ENCODE peak calls at places on chromosomes 2 and 18, in eight cellular contexts. One of them, this sample, is unnamed.

GRCh38 chr2:71801969-71802368 is 345.7 kb downstream of the CYP26B1 start:
- DNase-seq in stimulated activated CD4-positive, alpha-beta T cell treated with anti-CD3 and anti-CD28 coated beads, Interleukin-1b, Interleukin-23, amount 100 ng/mL, for 24 hours: no peak
- DNase-seq in WTC11: peak
- DNase-seq in astrocyte: peak
- DNase-seq in NCI-H1105 treated with DMSO at 0.1 percent for 48 hours: peak
- DNase-seq in HEK293T: peak
- DNase-seq in AG08396: peak
- DNase-seq in GM13976: no peak
- DNase-seq in this sample: peak

GRCh38 chr18:5057348-5058012 is 139.6 kb downstream of the AKAIN1 start:
- DNase-seq in stimulated activated CD4-positive, alpha-beta T cell treated with anti-CD3 and anti-CD28 coated beads, Interleukin-1b, Interleukin-23, amount 100 ng/mL, for 24 hours: peak
- DNase-seq in WTC11: peak
- DNase-seq in astrocyte: peak
- DNase-seq in NCI-H1105 treated with DMSO at 0.1 percent for 48 hours: peak
- DNase-seq in HEK293T: peak
- DNase-seq in AG08396: peak
- DNase-seq in GM13976: peak
- DNase-seq in this sample: peak

GRCh38 chr2:201622306-201622705 is 21.0 kb downstream of the TMEM237 start:
- DNase-seq in stimulated activated CD4-positive, alpha-beta T cell treated with anti-CD3 and anti-CD28 coated beads, Interleukin-1b, Interleukin-23, amount 100 ng/mL, for 24 hours: no peak
- DNase-seq in WTC11: no peak
- DNase-seq in astrocyte: peak
- DNase-seq in NCI-H1105 treated with DMSO at 0.1 percent for 48 hours: no peak
- DNase-seq in HEK293T: no peak
- DNase-seq in AG08396: no peak
- DNase-seq in GM13976: no peak
- DNase-seq in this sample: no peak

GRCh38 chr2:25685741-25686140 is 12.4 kb upstream of the DTNB start:
- DNase-seq in stimulated activated CD4-positive, alpha-beta T cell treated with anti-CD3 and anti-CD28 coated beads, Interleukin-1b, Interleukin-23, amount 100 ng/mL, for 24 hours: no peak
- DNase-seq in WTC11: no peak
- DNase-seq in astrocyte: no peak
- DNase-seq in NCI-H1105 treated with DMSO at 0.1 percent for 48 hours: no peak
- DNase-seq in HEK293T: no peak
- DNase-seq in AG08396: no peak
- DNase-seq in GM13976: no peak
- DNase-seq in this sample: no peak

GRCh38 chr2:145020139-145020538 is 500.2 kb upstream of the ZEB2 start:
- DNase-seq in stimulated activated CD4-positive, alpha-beta T cell treated with anti-CD3 and anti-CD28 coated beads, Interleukin-1b, Interleukin-23, amount 100 ng/mL, for 24 hours: no peak
- DNase-seq in WTC11: no peak
- DNase-seq in astrocyte: no peak
- DNase-seq in NCI-H1105 treated with DMSO at 0.1 percent for 48 hours: no peak
- DNase-seq in HEK293T: no peak
- DNase-seq in AG08396: no peak
- DNase-seq in GM13976: no peak
- DNase-seq in this sample: no peak

GRCh38 chr2:222024934-222025890 is 273.6 kb downstream of the PAX3 start:
- DNase-seq in stimulated activated CD4-positive, alpha-beta T cell treated with anti-CD3 and anti-CD28 coated beads, Interleukin-1b, Interleukin-23, amount 100 ng/mL, for 24 hours: no peak
- DNase-seq in WTC11: no peak
- DNase-seq in astrocyte: peak
- DNase-seq in NCI-H1105 treated with DMSO at 0.1 percent for 48 hours: peak
- DNase-seq in HEK293T: peak
- DNase-seq in AG08396: no peak
- DNase-seq in GM13976: peak
- DNase-seq in this sample: no peak

GRCh38 chr2:168156661-168157060 is 90.7 kb downstream of the STK39 start:
- DNase-seq in stimulated activated CD4-positive, alpha-beta T cell treated with anti-CD3 and anti-CD28 coated beads, Interleukin-1b, Interleukin-23, amount 100 ng/mL, for 24 hours: no peak
- DNase-seq in WTC11: no peak
- DNase-seq in astrocyte: peak
- DNase-seq in NCI-H1105 treated with DMSO at 0.1 percent for 48 hours: no peak
- DNase-seq in HEK293T: peak
- DNase-seq in AG08396: no peak
- DNase-seq in GM13976: no peak
- DNase-seq in this sample: no peak

GRCh38 chr2:55883339-55883738 is 40.2 kb downstream of the EFEMP1 start:
- DNase-seq in stimulated activated CD4-positive, alpha-beta T cell treated with anti-CD3 and anti-CD28 coated beads, Interleukin-1b, Interleukin-23, amount 100 ng/mL, for 24 hours: no peak
- DNase-seq in WTC11: no peak
- DNase-seq in astrocyte: peak
- DNase-seq in NCI-H1105 treated with DMSO at 0.1 percent for 48 hours: no peak
- DNase-seq in HEK293T: no peak
- DNase-seq in AG08396: peak
- DNase-seq in GM13976: no peak
- DNase-seq in this sample: no peak

GRCh38 chr2:226903179-226903578 is 67.3 kb downstream of the RHBDD1 start:
- DNase-seq in stimulated activated CD4-positive, alpha-beta T cell treated with anti-CD3 and anti-CD28 coated beads, Interleukin-1b, Interleukin-23, amount 100 ng/mL, for 24 hours: no peak
- DNase-seq in WTC11: no peak
- DNase-seq in astrocyte: peak
- DNase-seq in NCI-H1105 treated with DMSO at 0.1 percent for 48 hours: no peak
- DNase-seq in HEK293T: no peak
- DNase-seq in AG08396: peak
- DNase-seq in GM13976: no peak
- DNase-seq in this sample: peak

GRCh38 chr2:58502931-58503330 is 261.8 kb upstream of the FANCL start:
- DNase-seq in stimulated activated CD4-positive, alpha-beta T cell treated with anti-CD3 and anti-CD28 coated beads, Interleukin-1b, Interleukin-23, amount 100 ng/mL, for 24 hours: no peak
- DNase-seq in WTC11: no peak
- DNase-seq in astrocyte: no peak
- DNase-seq in NCI-H1105 treated with DMSO at 0.1 percent for 48 hours: no peak
- DNase-seq in HEK293T: no peak
- DNase-seq in AG08396: no peak
- DNase-seq in GM13976: no peak
- DNase-seq in this sample: no peak

GRCh38 chr2:73260338-73260984 is 23.8 kb downstream of the FBXO41 start:
- DNase-seq in stimulated activated CD4-positive, alpha-beta T cell treated with anti-CD3 and anti-CD28 coated beads, Interleukin-1b, Interleukin-23, amount 100 ng/mL, for 24 hours: no peak
- DNase-seq in WTC11: peak
- DNase-seq in astrocyte: peak
- DNase-seq in NCI-H1105 treated with DMSO at 0.1 percent for 48 hours: no peak
- DNase-seq in HEK293T: peak
- DNase-seq in AG08396: peak
- DNase-seq in GM13976: peak
- DNase-seq in this sample: no peak

GRCh38 chr2:9752441-9753275 is 90.6 kb upstream of the TAF1B start:
- DNase-seq in stimulated activated CD4-positive, alpha-beta T cell treated with anti-CD3 and anti-CD28 coated beads, Interleukin-1b, Interleukin-23, amount 100 ng/mL, for 24 hours: peak
- DNase-seq in WTC11: no peak
- DNase-seq in astrocyte: peak
- DNase-seq in NCI-H1105 treated with DMSO at 0.1 percent for 48 hours: no peak
- DNase-seq in HEK293T: no peak
- DNase-seq in AG08396: peak
- DNase-seq in GM13976: peak
- DNase-seq in this sample: peak

GRCh38 chr18:76952747-76953146 is 130.4 kb downstream of the ZNF236 start:
- DNase-seq in stimulated activated CD4-positive, alpha-beta T cell treated with anti-CD3 and anti-CD28 coated beads, Interleukin-1b, Interleukin-23, amount 100 ng/mL, for 24 hours: no peak
- DNase-seq in WTC11: no peak
- DNase-seq in astrocyte: no peak
- DNase-seq in NCI-H1105 treated with DMSO at 0.1 percent for 48 hours: no peak
- DNase-seq in HEK293T: no peak
- DNase-seq in AG08396: no peak
- DNase-seq in GM13976: no peak
- DNase-seq in this sample: no peak

GRCh38 chr2:16150456-16151280 is 210.3 kb downstream of the MYCN start:
- DNase-seq in stimulated activated CD4-positive, alpha-beta T cell treated with anti-CD3 and anti-CD28 coated beads, Interleukin-1b, Interleukin-23, amount 100 ng/mL, for 24 hours: no peak
- DNase-seq in WTC11: no peak
- DNase-seq in astrocyte: no peak
- DNase-seq in NCI-H1105 treated with DMSO at 0.1 percent for 48 hours: no peak
- DNase-seq in HEK293T: no peak
- DNase-seq in AG08396: no peak
- DNase-seq in GM13976: no peak
- DNase-seq in this sample: no peak

GRCh38 chr18:48034651-48035555 is 104.4 kb upstream of the SMAD2 start:
- DNase-seq in stimulated activated CD4-positive, alpha-beta T cell treated with anti-CD3 and anti-CD28 coated beads, Interleukin-1b, Interleukin-23, amount 100 ng/mL, for 24 hours: no peak
- DNase-seq in WTC11: no peak
- DNase-seq in astrocyte: no peak
- DNase-seq in NCI-H1105 treated with DMSO at 0.1 percent for 48 hours: no peak
- DNase-seq in HEK293T: no peak
- DNase-seq in AG08396: no peak
- DNase-seq in GM13976: no peak
- DNase-seq in this sample: no peak

GRCh38 chr2:28168376-28168775 is 224.3 kb upstream of the FOSL2 start:
- DNase-seq in stimulated activated CD4-positive, alpha-beta T cell treated with anti-CD3 and anti-CD28 coated beads, Interleukin-1b, Interleukin-23, amount 100 ng/mL, for 24 hours: no peak
- DNase-seq in WTC11: no peak
- DNase-seq in astrocyte: peak
- DNase-seq in NCI-H1105 treated with DMSO at 0.1 percent for 48 hours: no peak
- DNase-seq in HEK293T: no peak
- DNase-seq in AG08396: no peak
- DNase-seq in GM13976: no peak
- DNase-seq in this sample: no peak

GRCh38 chr18:9123520-9123919 is 13.1 kb upstream of the ANKRD12 start:
- DNase-seq in stimulated activated CD4-positive, alpha-beta T cell treated with anti-CD3 and anti-CD28 coated beads, Interleukin-1b, Interleukin-23, amount 100 ng/mL, for 24 hours: no peak
- DNase-seq in WTC11: no peak
- DNase-seq in astrocyte: no peak
- DNase-seq in NCI-H1105 treated with DMSO at 0.1 percent for 48 hours: no peak
- DNase-seq in HEK293T: no peak
- DNase-seq in AG08396: no peak
- DNase-seq in GM13976: no peak
- DNase-seq in this sample: no peak

GRCh38 chr18:9365406-9365805 is 30.8 kb downstream of the TWSG1 start:
- DNase-seq in stimulated activated CD4-positive, alpha-beta T cell treated with anti-CD3 and anti-CD28 coated beads, Interleukin-1b, Interleukin-23, amount 100 ng/mL, for 24 hours: no peak
- DNase-seq in WTC11: no peak
- DNase-seq in astrocyte: peak
- DNase-seq in NCI-H1105 treated with DMSO at 0.1 percent for 48 hours: no peak
- DNase-seq in HEK293T: no peak
- DNase-seq in AG08396: no peak
- DNase-seq in GM13976: no peak
- DNase-seq in this sample: no peak

GRCh38 chr2:99710720-99711612 is 221.1 kb upstream of the REV1 start:
- DNase-seq in stimulated activated CD4-positive, alpha-beta T cell treated with anti-CD3 and anti-CD28 coated beads, Interleukin-1b, Interleukin-23, amount 100 ng/mL, for 24 hours: no peak
- DNase-seq in WTC11: no peak
- DNase-seq in astrocyte: peak
- DNase-seq in NCI-H1105 treated with DMSO at 0.1 percent for 48 hours: no peak
- DNase-seq in HEK293T: no peak
- DNase-seq in AG08396: peak
- DNase-seq in GM13976: no peak
- DNase-seq in this sample: no peak

GRCh38 chr2:235773188-235773928 is 279.5 kb downstream of the AGAP1 start:
- DNase-seq in stimulated activated CD4-positive, alpha-beta T cell treated with anti-CD3 and anti-CD28 coated beads, Interleukin-1b, Interleukin-23, amount 100 ng/mL, for 24 hours: no peak
- DNase-seq in WTC11: no peak
- DNase-seq in astrocyte: no peak
- DNase-seq in NCI-H1105 treated with DMSO at 0.1 percent for 48 hours: no peak
- DNase-seq in HEK293T: no peak
- DNase-seq in AG08396: no peak
- DNase-seq in GM13976: no peak
- DNase-seq in this sample: no peak

GRCh38 chr2:219178377-219179175 is 501 bp downstream of the RETREG2 start:
- DNase-seq in stimulated activated CD4-positive, alpha-beta T cell treated with anti-CD3 and anti-CD28 coated beads, Interleukin-1b, Interleukin-23, amount 100 ng/mL, for 24 hours: no peak
- DNase-seq in WTC11: peak
- DNase-seq in astrocyte: peak
- DNase-seq in NCI-H1105 treated with DMSO at 0.1 percent for 48 hours: no peak
- DNase-seq in HEK293T: peak
- DNase-seq in AG08396: no peak
- DNase-seq in GM13976: peak
- DNase-seq in this sample: peak

GRCh38 chr18:44826418-44827259 is 146.0 kb downstream of the SETBP1 start:
- DNase-seq in stimulated activated CD4-positive, alpha-beta T cell treated with anti-CD3 and anti-CD28 coated beads, Interleukin-1b, Interleukin-23, amount 100 ng/mL, for 24 hours: no peak
- DNase-seq in WTC11: no peak
- DNase-seq in astrocyte: peak
- DNase-seq in NCI-H1105 treated with DMSO at 0.1 percent for 48 hours: peak
- DNase-seq in HEK293T: no peak
- DNase-seq in AG08396: peak
- DNase-seq in GM13976: no peak
- DNase-seq in this sample: no peak

GRCh38 chr2:79981316-79981715 is 323.2 kb downstream of the LRRTM1 start:
- DNase-seq in stimulated activated CD4-positive, alpha-beta T cell treated with anti-CD3 and anti-CD28 coated beads, Interleukin-1b, Interleukin-23, amount 100 ng/mL, for 24 hours: no peak
- DNase-seq in WTC11: no peak
- DNase-seq in astrocyte: no peak
- DNase-seq in NCI-H1105 treated with DMSO at 0.1 percent for 48 hours: no peak
- DNase-seq in HEK293T: no peak
- DNase-seq in AG08396: no peak
- DNase-seq in GM13976: no peak
- DNase-seq in this sample: no peak

GRCh38 chr2:223042704-223043118 is 9.3 kb upstream of the KCNE4 start:
- DNase-seq in stimulated activated CD4-positive, alpha-beta T cell treated with anti-CD3 and anti-CD28 coated beads, Interleukin-1b, Interleukin-23, amount 100 ng/mL, for 24 hours: no peak
- DNase-seq in WTC11: no peak
- DNase-seq in astrocyte: peak
- DNase-seq in NCI-H1105 treated with DMSO at 0.1 percent for 48 hours: no peak
- DNase-seq in HEK293T: no peak
- DNase-seq in AG08396: no peak
- DNase-seq in GM13976: no peak
- DNase-seq in this sample: no peak

GRCh38 chr2:236608308-236608564 is 38.6 kb downstream of the ACKR3 start:
- DNase-seq in stimulated activated CD4-positive, alpha-beta T cell treated with anti-CD3 and anti-CD28 coated beads, Interleukin-1b, Interleukin-23, amount 100 ng/mL, for 24 hours: no peak
- DNase-seq in WTC11: no peak
- DNase-seq in astrocyte: peak
- DNase-seq in NCI-H1105 treated with DMSO at 0.1 percent for 48 hours: no peak
- DNase-seq in HEK293T: no peak
- DNase-seq in AG08396: peak
- DNase-seq in GM13976: no peak
- DNase-seq in this sample: no peak

GRCh38 chr2:241534293-241534692 is 24.3 kb upstream of the BOK start:
- DNase-seq in stimulated activated CD4-positive, alpha-beta T cell treated with anti-CD3 and anti-CD28 coated beads, Interleukin-1b, Interleukin-23, amount 100 ng/mL, for 24 hours: no peak
- DNase-seq in WTC11: no peak
- DNase-seq in astrocyte: no peak
- DNase-seq in NCI-H1105 treated with DMSO at 0.1 percent for 48 hours: no peak
- DNase-seq in HEK293T: no peak
- DNase-seq in AG08396: peak
- DNase-seq in GM13976: no peak
- DNase-seq in this sample: no peak

GRCh38 chr2:138708682-138709241 is 71.4 kb downstream of the NXPH2 start:
- DNase-seq in stimulated activated CD4-positive, alpha-beta T cell treated with anti-CD3 and anti-CD28 coated beads, Interleukin-1b, Interleukin-23, amount 100 ng/mL, for 24 hours: no peak
- DNase-seq in WTC11: no peak
- DNase-seq in astrocyte: peak
- DNase-seq in NCI-H1105 treated with DMSO at 0.1 percent for 48 hours: peak
- DNase-seq in HEK293T: no peak
- DNase-seq in AG08396: no peak
- DNase-seq in GM13976: no peak
- DNase-seq in this sample: no peak

GRCh38 chr18:79583984-79584401 is 95.6 kb upstream of the CTDP1 start:
- DNase-seq in stimulated activated CD4-positive, alpha-beta T cell treated with anti-CD3 and anti-CD28 coated beads, Interleukin-1b, Interleukin-23, amount 100 ng/mL, for 24 hours: no peak
- DNase-seq in WTC11: no peak
- DNase-seq in astrocyte: no peak
- DNase-seq in NCI-H1105 treated with DMSO at 0.1 percent for 48 hours: no peak
- DNase-seq in HEK293T: no peak
- DNase-seq in AG08396: no peak
- DNase-seq in GM13976: no peak
- DNase-seq in this sample: no peak